ENCODE peak calls at places on chromosomes 5 and 9, in seven cellular contexts. L is right cardiac atrium, B is left ventricle myocardium inferior, S is astrocyte of the spinal cord, U is heart left ventricle, F is A549, P is endothelial cell of umbilical vein. K is an unnamed sample.

GRCh38 chr9:128555180-128555721 is 2.9 kb downstream of the SPTAN1 start:
- DNase-seq in L (no peak), B (no peak), S (peak), U (no peak), F (peak), P (peak), K (no peak)

GRCh38 chr5:156181656-156182055 is 145.3 kb upstream of the SGCD start:
- DNase-seq in L (no peak), B (no peak), S (no peak), U (no peak), F (peak), P (no peak), K (no peak)

GRCh38 chr5:42900734-42901133 is 89.0 kb upstream of the SELENOP start:
- DNase-seq in L (no peak), B (no peak), S (no peak), U (no peak), F (no peak), P (no peak), K (no peak)

GRCh38 chr5:59711316-59711715 is 182.2 kb downstream of the PDE4D start:
- DNase-seq in L (no peak), B (no peak), S (no peak), U (no peak), F (no peak), P (no peak), K (no peak)

GRCh38 chr5:129903466-129904101 is 681 bp upstream of the CHSY3 start:
- DNase-seq in L (no peak), B (no peak), S (no peak), U (no peak), F (peak), P (no peak), K (no peak)

GRCh38 chr9:104682642-104683041 is 11.7 kb upstream of the OR13D1 start:
- DNase-seq in L (no peak), B (no peak), S (peak), U (no peak), F (peak), P (peak), K (no peak)

GRCh38 chr5:39892708-39893107 is 467.9 kb upstream of the DAB2 start:
- DNase-seq in L (no peak), B (no peak), S (peak), U (no peak), F (no peak), P (peak), K (no peak)

GRCh38 chr5:73969195-73970059 is 343.4 kb downstream of the ARHGEF28 start:
- DNase-seq in L (no peak), B (no peak), S (no peak), U (no peak), F (no peak), P (no peak), K (no peak)

GRCh38 chr9:10869687-10870086 is 256.9 kb upstream of the PTPRD start:
- DNase-seq in L (no peak), B (no peak), S (no peak), U (no peak), F (no peak), P (no peak), K (no peak)

GRCh38 chr5:78699565-78700143 is 51.1 kb upstream of the LHFPL2 start:
- DNase-seq in L (no peak), B (no peak), S (peak), U (peak), F (peak), P (peak), K (no peak)

GRCh38 chr9:121120386-121120785 is 45.6 kb downstream of the CNTRL start:
- DNase-seq in L (no peak), B (no peak), S (no peak), U (no peak), F (no peak), P (no peak), K (no peak)

GRCh38 chr5:158785397-158785796 is 314.3 kb downstream of the EBF1 start:
- DNase-seq in L (no peak), B (no peak), S (no peak), U (no peak), F (no peak), P (no peak), K (no peak)

GRCh38 chr5:60576425-60576824 is 123.5 kb downstream of the DEPDC1B start:
- DNase-seq in L (no peak), B (no peak), S (no peak), U (no peak), F (no peak), P (no peak), K (no peak)

GRCh38 chr5:26432393-26432792 is 606.0 kb downstream of the CDH9 start:
- DNase-seq in L (no peak), B (no peak), S (no peak), U (no peak), F (no peak), P (no peak), K (no peak)

GRCh38 chr5:97163360-97163764 is 19.7 kb downstream of the RIOK2 start:
- DNase-seq in L (no peak), B (no peak), S (peak), U (no peak), F (no peak), P (peak), K (no peak)

GRCh38 chr5:158802941-158803341 is 296.8 kb downstream of the EBF1 start:
- DNase-seq in L (no peak), B (no peak), S (peak), U (no peak), F (no peak), P (no peak), K (no peak)

GRCh38 chr9:111412280-111412679 is 71.9 kb downstream of the ECPAS start:
- DNase-seq in L (no peak), B (no peak), S (no peak), U (no peak), F (no peak), P (no peak), K (no peak)

GRCh38 chr9:4662108-4662988 is at the start of gene PLPP6:
- DNase-seq in L (peak), B (peak), S (peak), U (peak), F (peak), P (peak), K (peak)

GRCh38 chr5:52922384-52922783 is 66.8 kb upstream of the ITGA2 start:
- DNase-seq in L (no peak), B (no peak), S (peak), U (no peak), F (peak), P (peak), K (no peak)

GRCh38 chr9:35538361-35539234 is 48.7 kb downstream of the RUSC2 start:
- DNase-seq in L (peak), B (peak), S (peak), U (peak), F (no peak), P (peak), K (peak)

GRCh38 chr9:343773-344172 is 129.1 kb downstream of the DOCK8 start:
- DNase-seq in L (no peak), B (no peak), S (no peak), U (no peak), F (no peak), P (no peak), K (no peak)

GRCh38 chr5:401216-402034 is 41.6 kb upstream of the EXOC3 start:
- DNase-seq in L (no peak), B (no peak), S (no peak), U (no peak), F (no peak), P (no peak), K (no peak)

GRCh38 chr5:38878391-38879090 is 32.7 kb downstream of the OSMR start:
- DNase-seq in L (no peak), B (no peak), S (no peak), U (no peak), F (no peak), P (no peak), K (no peak)

GRCh38 chr5:38883842-38884241 is 38.0 kb downstream of the OSMR start:
- DNase-seq in L (no peak), B (no peak), S (no peak), U (no peak), F (no peak), P (peak), K (no peak)

GRCh38 chr5:38879091-38879460 is 33.3 kb downstream of the OSMR start:
- DNase-seq in L (no peak), B (no peak), S (no peak), U (no peak), F (no peak), P (no peak), K (no peak)
- H3K4me3 ChIP-seq in L (no peak), B (no peak), S (no peak), U (no peak), F (no peak), P (no peak), K (no peak)

DNA sequence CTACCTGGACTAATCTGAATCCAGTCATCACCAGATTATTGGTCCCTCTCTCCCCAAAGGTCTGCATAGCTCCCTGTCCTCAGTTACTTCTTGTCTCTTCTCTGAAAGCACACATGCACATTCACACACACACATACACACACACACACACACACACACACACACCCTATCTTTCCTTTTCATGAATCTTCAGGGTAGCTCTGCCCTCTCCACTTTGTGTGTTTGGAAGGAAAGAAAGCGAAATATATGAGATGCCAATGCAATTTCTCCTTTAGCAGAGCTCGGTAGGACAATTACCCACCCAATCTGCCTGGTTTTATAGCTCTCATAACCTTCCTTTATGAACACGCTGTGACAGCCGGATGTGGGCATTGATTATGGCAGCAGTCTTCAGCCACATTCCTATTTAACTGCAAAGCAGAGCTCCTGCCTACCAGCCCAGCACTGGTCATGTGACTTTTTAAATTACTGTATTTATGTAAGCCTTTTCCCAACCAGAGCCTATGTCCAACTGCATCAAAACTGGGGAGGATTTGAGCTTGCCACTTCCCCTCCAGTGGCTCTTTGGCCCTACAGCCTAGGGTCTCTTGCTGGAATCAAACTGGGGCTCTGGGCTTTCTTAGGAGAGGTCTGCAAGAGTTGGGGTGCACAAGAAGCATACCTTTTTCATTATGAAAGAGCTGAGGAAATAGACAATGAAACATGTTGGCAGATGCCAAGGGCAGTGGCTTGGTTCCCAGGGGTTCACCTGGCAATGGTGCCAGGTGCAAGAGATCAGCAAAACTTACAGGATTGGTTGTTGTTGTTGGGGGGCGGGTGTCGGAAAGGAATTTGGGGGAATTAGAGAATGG is 20.8 kb upstream of the MATR3 start:
- DNase-seq in L (no peak), B (no peak), S (peak), U (no peak), F (no peak), P (no peak), K (no peak)
- H3K4me3 ChIP-seq in L (peak), B (peak), S (no peak), U (no peak), F (peak), P (no peak), K (no peak)

DNA sequence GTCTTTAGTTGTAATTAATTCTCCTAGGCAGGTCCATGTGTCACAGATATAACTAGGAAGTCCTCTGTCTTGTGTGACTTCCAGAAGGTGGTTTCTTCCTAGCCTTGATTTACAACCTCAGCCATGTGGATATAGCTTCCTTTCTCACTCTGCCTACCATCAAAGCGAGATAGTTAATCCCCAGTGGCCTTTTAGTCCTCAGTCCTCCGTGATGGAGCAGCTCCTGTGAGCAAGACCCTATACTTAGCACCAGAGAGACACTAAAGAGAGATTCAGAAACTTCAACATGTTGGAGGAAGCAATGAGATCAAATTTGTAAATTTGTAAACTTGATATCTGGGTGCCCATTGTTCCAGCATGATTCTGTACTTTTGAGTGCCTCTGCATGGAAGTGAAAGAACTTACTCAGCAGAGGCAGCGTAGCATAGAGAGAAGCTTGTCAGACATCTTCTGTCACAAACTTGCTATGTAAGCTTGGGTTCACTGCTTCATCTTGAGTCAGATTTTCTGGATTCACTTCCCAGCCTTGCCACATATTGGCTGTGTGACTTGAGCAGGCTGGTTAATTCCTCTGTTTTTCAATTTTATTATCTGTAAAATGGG is 170.2 kb upstream of the NR3C1 start:
- DNase-seq in L (no peak), B (no peak), S (no peak), U (no peak), F (no peak), P (no peak), K (no peak)
- H3K4me3 ChIP-seq in L (no peak), B (no peak), S (no peak), U (no peak), F (no peak), P (no peak), K (no peak)

GRCh38 chr9:14346301-14346721 is 32.4 kb upstream of the NFIB start:
- DNase-seq in L (peak), B (peak), S (no peak), U (peak), F (no peak), P (no peak), K (peak)
- H3K4me3 ChIP-seq in L (peak), B (peak), S (no peak), U (peak), F (no peak), P (no peak), K (peak)

K was measured in left lung.